ENCODE peak calls at places on chromosome 3, in eight cellular contexts. J is kidney tubule cell; P is omental fat pad; E is non-pigmented ciliary epithelial cell; G is fibroblast of mammary gland; L is activated CD4-positive, alpha-beta T cell treated with anti-CD3 and anti-CD28 coated beads, Interleukin-2, amount 50 U/mL, for 1 hour; V is Daoy; Y is heart left ventricle. C is an unnamed sample.

GRCh38 chr3:99758502-99759177 is 59.0 kb upstream of the CMSS1 start:
- DNase-seq in J (no peak), P (no peak), E (no peak), G (no peak), L (no peak), V (no peak), Y (no peak), C (no peak)

GRCh38 chr3:8490079-8490552 is 11.5 kb upstream of the LMCD1 start:
- DNase-seq in J (peak), P (no peak), E (peak), G (peak), L (no peak), V (peak), Y (no peak), C (no peak)

GRCh38 chr3:44678480-44679116 is 30.1 kb downstream of the ZNF35 start:
- DNase-seq in J (no peak), P (no peak), E (no peak), G (no peak), L (no peak), V (no peak), Y (no peak), C (no peak)

GRCh38 chr3:197306374-197307086 is 8.1 kb upstream of the DLG1 start:
- DNase-seq in J (peak), P (no peak), E (peak), G (peak), L (no peak), V (peak), Y (no peak), C (no peak)

GRCh38 chr3:125437631-125438435 is 62.7 kb upstream of the ZNF148 start:
- DNase-seq in J (peak), P (peak), E (no peak), G (peak), L (peak), V (peak), Y (peak), C (peak)

GRCh38 chr3:194269610-194270145 is 81.5 kb downstream of the CPN2 start:
- DNase-seq in J (peak), P (no peak), E (no peak), G (peak), L (no peak), V (peak), Y (peak), C (peak)

GRCh38 chr3:26369133-26369532 is 253.4 kb upstream of the LRRC3B start:
- DNase-seq in J (peak), P (no peak), E (no peak), G (no peak), L (no peak), V (no peak), Y (no peak), C (no peak)

GRCh38 chr3:17850448-17850847 is 108.0 kb upstream of the TBC1D5 start:
- DNase-seq in J (no peak), P (no peak), E (no peak), G (peak), L (no peak), V (no peak), Y (no peak), C (no peak)

GRCh38 chr3:146334151-146334550 is 83.2 kb upstream of the PLSCR4 start:
- DNase-seq in J (peak), P (no peak), E (no peak), G (peak), L (no peak), V (peak), Y (peak), C (no peak)

GRCh38 chr3:99384596-99384995 is 253.8 kb upstream of the COL8A1 start:
- DNase-seq in J (peak), P (no peak), E (no peak), G (peak), L (no peak), V (peak), Y (no peak), C (no peak)

GRCh38 chr3:138470687-138471086 is 36.3 kb downstream of the ESYT3 start:
- DNase-seq in J (no peak), P (no peak), E (no peak), G (no peak), L (no peak), V (no peak), Y (peak), C (no peak)

GRCh38 chr3:61315874-61316273 is 64.6 kb upstream of the FHIT start:
- DNase-seq in J (peak), P (no peak), E (no peak), G (peak), L (no peak), V (no peak), Y (no peak), C (peak)

GRCh38 chr3:128794788-128795649 is 69.0 kb downstream of the RAB7A start:
- DNase-seq in J (peak), P (no peak), E (no peak), G (peak), L (peak), V (peak), Y (peak), C (no peak)

GRCh38 chr3:189383630-189384029 is 211.9 kb downstream of the TPRG1 start:
- DNase-seq in J (no peak), P (no peak), E (no peak), G (no peak), L (no peak), V (no peak), Y (no peak), C (no peak)

GRCh38 chr3:186454881-186455703 is 89.1 kb downstream of the CRYGS start:
- DNase-seq in J (no peak), P (no peak), E (no peak), G (no peak), L (no peak), V (no peak), Y (no peak), C (no peak)

GRCh38 chr3:157188391-157188790 is 28.4 kb upstream of the CCNL1 start:
- DNase-seq in J (no peak), P (no peak), E (no peak), G (no peak), L (no peak), V (no peak), Y (no peak), C (no peak)

GRCh38 chr3:47650294-47650693 is 71.6 kb upstream of the CSPG5 start:
- DNase-seq in J (no peak), P (no peak), E (no peak), G (no peak), L (no peak), V (no peak), Y (no peak), C (no peak)

GRCh38 chr3:87209115-87209514 is 18.0 kb upstream of the CHMP2B start:
- DNase-seq in J (no peak), P (no peak), E (no peak), G (no peak), L (no peak), V (no peak), Y (no peak), C (no peak)

GRCh38 chr3:13301295-13301987 is 118.7 kb downstream of the NUP210 start:
- DNase-seq in J (peak), P (no peak), E (peak), G (peak), L (no peak), V (peak), Y (no peak), C (peak)

GRCh38 chr3:77906102-77906709 is 866.3 kb downstream of the ROBO2 start:
- DNase-seq in J (peak), P (no peak), E (peak), G (no peak), L (no peak), V (no peak), Y (no peak), C (no peak)

GRCh38 chr3:40162616-40163015 is 146.9 kb upstream of the EIF1B start:
- DNase-seq in J (peak), P (no peak), E (no peak), G (no peak), L (no peak), V (no peak), Y (no peak), C (no peak)